ENCODE peak calls at places on chromosomes 3 and 15, in five cellular contexts. One of them, this sample, is unnamed. For H3K4me1, the result is how much of the 10 kb centered on the place peaks cover.

GRCh38 chr15:40091861-40092415 is 16.7 kb downstream of the BMF start:
- DNase-seq in CD8-positive, alpha-beta memory T cell: no peak
- DNase-seq in ovary: no peak
- DNase-seq in A673: peak
- DNase-seq in right lobe of liver: no peak
- DNase-seq in this sample: no peak

GRCh38 chr3:136893848-136894443 is 31.9 kb downstream of the NCK1 start:
- DNase-seq in ovary: no peak
- DNase-seq in right lobe of liver: no peak
- DNase-seq in A673: peak
- DNase-seq in CD8-positive, alpha-beta memory T cell: no peak
- DNase-seq in this sample: no peak

GRCh38 chr3:186257866-186258265 is 104.2 kb downstream of the DGKG start:
- DNase-seq in ovary: no peak
- DNase-seq in CD8-positive, alpha-beta memory T cell: no peak
- DNase-seq in A673: no peak
- DNase-seq in right lobe of liver: no peak
- DNase-seq in this sample: no peak

GRCh38 chr3:102060814-102061213 is 211.5 kb downstream of the NFKBIZ start:
- DNase-seq in CD8-positive, alpha-beta memory T cell: no peak
- DNase-seq in A673: no peak
- DNase-seq in right lobe of liver: no peak
- DNase-seq in ovary: no peak
- DNase-seq in this sample: no peak

GRCh38 chr3:48564022-48564421 is 441 bp upstream of the UCN2 start:
- DNase-seq in ovary: no peak
- DNase-seq in right lobe of liver: peak
- DNase-seq in A673: no peak
- DNase-seq in CD8-positive, alpha-beta memory T cell: peak
- DNase-seq in this sample: peak

GRCh38 chr15:86591994-86592746 is 512.5 kb downstream of the AGBL1 start:
- DNase-seq in ovary: no peak
- DNase-seq in right lobe of liver: no peak
- DNase-seq in CD8-positive, alpha-beta memory T cell: no peak
- DNase-seq in A673: no peak
- DNase-seq in this sample: peak

GRCh38 chr3:181292984-181293383 is 303.4 kb upstream of the DNAJC19 start:
- DNase-seq in ovary: no peak
- DNase-seq in right lobe of liver: no peak
- DNase-seq in CD8-positive, alpha-beta memory T cell: no peak
- DNase-seq in A673: peak
- DNase-seq in this sample: no peak

GRCh38 chr15:43775411-43775965 is 1.3 kb downstream of the ELL3 start:
- DNase-seq in ovary: peak
- DNase-seq in A673: peak
- DNase-seq in CD8-positive, alpha-beta memory T cell: no peak
- DNase-seq in right lobe of liver: peak
- DNase-seq in this sample: no peak

GRCh38 chr15:89221543-89221942 is at the start of gene RLBP1:
- DNase-seq in CD8-positive, alpha-beta memory T cell: no peak
- DNase-seq in A673: no peak
- DNase-seq in right lobe of liver: no peak
- DNase-seq in ovary: no peak
- DNase-seq in this sample: no peak

GRCh38 chr3:161989012-161989411 is 492.4 kb downstream of the OTOL1 start:
- DNase-seq in right lobe of liver: no peak
- DNase-seq in CD8-positive, alpha-beta memory T cell: no peak
- DNase-seq in ovary: no peak
- DNase-seq in A673: no peak
- DNase-seq in this sample: no peak

GRCh38 chr3:192409203-192409837 is 318.0 kb downstream of the FGF12 start:
- DNase-seq in CD8-positive, alpha-beta memory T cell: no peak
- DNase-seq in ovary: peak
- DNase-seq in right lobe of liver: peak
- DNase-seq in A673: no peak
- DNase-seq in this sample: peak

GRCh38 chr3:76566211-76566534 is 473.7 kb upstream of the ROBO2 start:
- DNase-seq in CD8-positive, alpha-beta memory T cell: no peak
- DNase-seq in ovary: no peak
- DNase-seq in right lobe of liver: no peak
- DNase-seq in A673: no peak
- DNase-seq in this sample: no peak

GRCh38 chr3:45414823-45415222 is 26.4 kb downstream of the LARS2 start:
- DNase-seq in CD8-positive, alpha-beta memory T cell: no peak
- DNase-seq in A673: no peak
- DNase-seq in ovary: no peak
- DNase-seq in right lobe of liver: no peak
- DNase-seq in this sample: no peak
- H3K4me1 ChIP-seq in CD8-positive, alpha-beta memory T cell: under half
- H3K4me1 ChIP-seq in A673: under half
- H3K4me1 ChIP-seq in ovary: under half
- H3K4me1 ChIP-seq in right lobe of liver: under half
- H3K4me1 ChIP-seq in this sample: under half

GRCh38 chr15:31005660-31006059 is 14.2 kb upstream of the MTMR10 start:
- DNase-seq in ovary: no peak
- DNase-seq in CD8-positive, alpha-beta memory T cell: no peak
- DNase-seq in A673: no peak
- DNase-seq in right lobe of liver: no peak
- DNase-seq in this sample: no peak

GRCh38 chr15:30999729-31000128 is 8.3 kb upstream of the MTMR10 start:
- DNase-seq in A673: no peak
- DNase-seq in ovary: no peak
- DNase-seq in CD8-positive, alpha-beta memory T cell: no peak
- DNase-seq in right lobe of liver: no peak
- DNase-seq in this sample: no peak

GRCh38 chr15:30997270-30997669 is 5.8 kb upstream of the MTMR10 start:
- DNase-seq in ovary: no peak
- DNase-seq in CD8-positive, alpha-beta memory T cell: no peak
- DNase-seq in right lobe of liver: no peak
- DNase-seq in A673: no peak
- DNase-seq in this sample: no peak

GRCh38 chr15:31004220-31004733 is 12.8 kb upstream of the MTMR10 start:
- DNase-seq in CD8-positive, alpha-beta memory T cell: no peak
- DNase-seq in A673: no peak
- DNase-seq in right lobe of liver: no peak
- DNase-seq in ovary: no peak
- DNase-seq in this sample: no peak

DNA sequence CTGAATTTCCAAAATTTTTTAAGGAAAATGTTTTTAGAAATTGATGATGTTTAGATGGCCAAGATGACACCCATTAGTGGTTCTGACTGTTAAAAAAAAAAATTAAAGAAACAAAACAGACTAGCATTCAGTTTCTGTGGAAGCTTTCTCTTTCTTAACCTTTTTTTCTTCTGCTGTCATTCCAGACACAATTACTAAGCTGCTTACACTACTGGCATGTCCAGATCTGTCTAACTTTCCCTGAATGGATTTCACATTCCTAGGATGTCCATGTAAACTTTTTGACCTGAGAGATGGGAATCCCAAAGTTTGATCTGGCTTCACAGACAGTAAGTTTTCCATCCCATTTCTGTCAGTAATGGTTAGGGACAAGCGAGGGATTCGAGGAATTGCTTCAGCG is 10.3 kb upstream of the MTMR10 start:
- DNase-seq in right lobe of liver: no peak
- DNase-seq in CD8-positive, alpha-beta memory T cell: no peak
- DNase-seq in A673: no peak
- DNase-seq in ovary: no peak
- DNase-seq in this sample: no peak
- H3K4me1 ChIP-seq in right lobe of liver: under half
- H3K4me1 ChIP-seq in CD8-positive, alpha-beta memory T cell: under half
- H3K4me1 ChIP-seq in A673: under half
- H3K4me1 ChIP-seq in ovary: under half
- H3K4me1 ChIP-seq in this sample: under half

DNA sequence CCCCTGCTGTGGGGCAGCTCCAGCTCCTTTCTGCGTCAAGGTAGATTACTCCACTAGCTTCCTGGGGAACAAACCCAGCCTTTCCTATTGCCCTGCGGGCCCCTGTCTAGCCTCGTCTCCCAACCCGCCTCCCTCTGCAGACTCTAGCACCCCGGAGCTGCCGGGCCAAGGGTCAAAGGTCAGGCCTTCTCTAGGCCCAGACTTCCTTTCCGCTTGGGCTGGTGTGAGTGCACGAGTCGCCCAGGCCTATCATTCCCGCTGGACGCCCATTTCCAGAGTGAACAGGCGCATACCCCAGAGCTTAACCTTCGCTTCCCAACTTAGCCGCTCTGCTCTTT is 11.6 kb upstream of the ONECUT1 start:
- DNase-seq in ovary: no peak
- DNase-seq in right lobe of liver: no peak
- DNase-seq in A673: no peak
- DNase-seq in CD8-positive, alpha-beta memory T cell: no peak
- DNase-seq in this sample: no peak
- H3K4me1 ChIP-seq in ovary: under half
- H3K4me1 ChIP-seq in right lobe of liver: under half
- H3K4me1 ChIP-seq in A673: under half
- H3K4me1 ChIP-seq in CD8-positive, alpha-beta memory T cell: under half
- H3K4me1 ChIP-seq in this sample: under half

GRCh38 chr3:152202976-152203626 is 65.6 kb upstream of the MBNL1 start:
- DNase-seq in right lobe of liver: no peak
- DNase-seq in CD8-positive, alpha-beta memory T cell: no peak
- DNase-seq in ovary: no peak
- DNase-seq in A673: no peak
- DNase-seq in this sample: no peak
- H3K4me1 ChIP-seq in right lobe of liver: under half
- H3K4me1 ChIP-seq in CD8-positive, alpha-beta memory T cell: half or more
- H3K4me1 ChIP-seq in ovary: under half
- H3K4me1 ChIP-seq in A673: under half
- H3K4me1 ChIP-seq in this sample: under half

DNA sequence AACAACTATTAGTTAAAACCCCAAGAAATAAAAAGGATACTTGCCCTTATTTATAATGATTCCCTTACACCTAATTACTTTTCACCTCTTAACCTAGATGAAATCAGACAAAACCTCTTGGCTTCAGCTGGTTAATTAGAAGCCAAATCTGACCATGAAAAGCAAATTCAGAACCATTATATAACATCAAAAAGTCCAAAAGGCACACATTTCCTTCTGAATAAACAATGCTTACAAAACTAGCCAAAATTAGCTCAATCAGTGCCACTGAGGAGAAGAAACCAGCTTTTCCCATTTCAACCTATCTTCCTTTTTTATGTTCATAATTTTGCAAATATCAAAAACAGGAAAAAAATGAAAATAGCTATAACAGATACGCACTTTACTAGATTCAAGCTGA is 3.2 kb downstream of the EHHADH start:
- DNase-seq in CD8-positive, alpha-beta memory T cell: no peak
- DNase-seq in right lobe of liver: no peak
- DNase-seq in A673: no peak
- DNase-seq in ovary: no peak
- DNase-seq in this sample: no peak
- H3K4me1 ChIP-seq in CD8-positive, alpha-beta memory T cell: under half
- H3K4me1 ChIP-seq in right lobe of liver: under half
- H3K4me1 ChIP-seq in A673: under half
- H3K4me1 ChIP-seq in ovary: under half
- H3K4me1 ChIP-seq in this sample: under half

This sample was measured in sigmoid colon.